ENCODE peak calls at places on chromosome 22, in four cellular contexts. U, L, N and B are unnamed samples.

GRCh38 chr22:31447337-31447736 is 42.3 kb downstream of the EIF4ENIF1 start:
- DNase-seq in L (no peak), U (no peak), N (no peak), B (no peak)

GRCh38 chr22:17842386-17842785 is 68.1 kb upstream of the BID start:
- DNase-seq in L (no peak), N (no peak), U (no peak), B (peak)

GRCh38 chr22:34403667-34404066 is 483.4 kb upstream of the LARGE1 start:
- DNase-seq in L (no peak), U (no peak), N (no peak), B (no peak)

GRCh38 chr22:31652911-31653684 is 8.9 kb downstream of the PISD start:
- DNase-seq in L (no peak), N (no peak), U (no peak), B (no peak)

GRCh38 chr22:49964136-49964492 is 3.5 kb downstream of the PIM3 start:
- DNase-seq in N (no peak), L (peak), U (no peak), B (no peak)

GRCh38 chr22:39155421-39155820 is 2.9 kb upstream of the CBX7 start:
- DNase-seq in U (no peak), N (no peak), L (peak), B (no peak)

GRCh38 chr22:17373839-17374238 is 4.6 kb downstream of the CECR2 start:
- DNase-seq in N (no peak), L (no peak), U (no peak), B (no peak)

GRCh38 chr22:48724899-48725298 is 1102.8 kb downstream of the BRD1 start:
- DNase-seq in L (no peak), N (no peak), U (no peak), B (no peak)

GRCh38 chr22:39818050-39818449 is 75.5 kb downstream of the ENTHD1 start:
- DNase-seq in L (no peak), U (no peak), N (no peak), B (no peak)

GRCh38 chr22:20298110-20298802 is 21.6 kb downstream of the DGCR6L start:
- DNase-seq in N (no peak), L (no peak), U (no peak), B (no peak)

GRCh38 chr22:33921576-33922181 is 1.4 kb upstream of the LARGE1 start:
- DNase-seq in L (peak), U (peak), N (no peak), B (no peak)

GRCh38 chr22:40620464-40621046 is 16.0 kb downstream of the MRTFA start:
- DNase-seq in U (no peak), L (no peak), N (no peak), B (no peak)

GRCh38 chr22:32802291-32802826 is 854 bp downstream of the TIMP3 start:
- DNase-seq in N (no peak), U (no peak), L (no peak), B (no peak)
- H3K4me3 ChIP-seq in N (no peak), U (peak), L (peak), B (no peak)

GRCh38 chr22:42880815-42881214 is 23.7 kb upstream of the ARFGAP3 start:
- DNase-seq in U (no peak), L (no peak), N (no peak), B (no peak)
- TF ChIP-seq CTCF in U (peak), L (no peak), N (peak), B (no peak)

GRCh38 chr22:24181088-24181995 is at the start of gene SUSD2:
- DNase-seq in N (no peak), U (peak), L (no peak), B (no peak)
- H3K4me3 ChIP-seq in N (no peak), U (peak), L (peak), B (no peak)

GRCh38 chr22:46108564-46109473 is 41.5 kb upstream of the PPARA start:
- DNase-seq in N (no peak), U (peak), L (no peak), B (no peak)
- TF ChIP-seq CTCF in N (no peak), U (no peak), L (no peak), B (no peak)

GRCh38 chr22:46070215-46070721 is 80.1 kb upstream of the PPARA start:
- DNase-seq in U (peak), N (no peak), L (no peak), B (no peak)

GRCh38 chr22:46070722-46071450 is 79.4 kb upstream of the PPARA start:
- DNase-seq in U (peak), L (peak), N (no peak), B (no peak)

GRCh38 chr22:46068176-46068907 is 82.0 kb upstream of the PPARA start:
- DNase-seq in U (no peak), N (no peak), L (no peak), B (no peak)

GRCh38 chr22:46068908-46069481 is 81.3 kb upstream of the PPARA start:
- DNase-seq in U (peak), N (no peak), L (peak), B (no peak)

DNA sequence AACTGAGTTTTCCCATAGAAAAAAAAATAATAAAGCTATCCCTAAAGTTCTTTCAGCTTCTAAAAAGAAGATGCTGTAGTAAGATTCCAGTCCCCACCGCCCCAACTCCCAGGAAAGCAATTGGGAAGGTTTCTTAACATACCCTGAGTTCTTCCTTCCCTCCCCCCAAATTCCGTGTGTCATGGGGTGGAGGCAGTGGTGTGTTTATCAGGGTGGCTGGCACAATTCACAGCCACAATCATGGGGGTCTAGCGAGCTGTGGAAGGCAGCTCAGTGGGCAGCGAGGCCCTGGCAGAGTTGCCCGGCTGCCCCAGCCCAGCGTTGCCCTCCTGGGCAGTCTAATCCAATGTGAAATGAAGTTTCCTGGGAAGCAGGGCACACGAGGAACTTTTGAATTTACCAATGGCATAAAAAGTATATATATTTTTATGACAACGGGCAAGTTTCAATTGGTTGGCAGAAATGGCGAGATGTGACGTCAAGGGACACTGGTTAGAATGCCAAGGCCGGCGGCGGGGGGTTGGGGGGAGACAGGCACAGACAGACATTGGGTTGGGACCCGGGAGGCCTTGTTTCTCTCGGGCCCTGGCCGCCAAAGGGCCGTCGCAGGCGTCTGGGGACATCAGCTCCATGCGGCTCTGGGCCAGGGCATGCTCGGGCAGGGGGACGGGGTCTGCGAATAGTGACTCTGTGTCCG is 80.7 kb upstream of the PPARA start:
- DNase-seq in N (no peak), U (peak), L (peak), B (no peak)
- H3K4me3 ChIP-seq in N (peak), U (peak), L (peak), B (peak)

DNA sequence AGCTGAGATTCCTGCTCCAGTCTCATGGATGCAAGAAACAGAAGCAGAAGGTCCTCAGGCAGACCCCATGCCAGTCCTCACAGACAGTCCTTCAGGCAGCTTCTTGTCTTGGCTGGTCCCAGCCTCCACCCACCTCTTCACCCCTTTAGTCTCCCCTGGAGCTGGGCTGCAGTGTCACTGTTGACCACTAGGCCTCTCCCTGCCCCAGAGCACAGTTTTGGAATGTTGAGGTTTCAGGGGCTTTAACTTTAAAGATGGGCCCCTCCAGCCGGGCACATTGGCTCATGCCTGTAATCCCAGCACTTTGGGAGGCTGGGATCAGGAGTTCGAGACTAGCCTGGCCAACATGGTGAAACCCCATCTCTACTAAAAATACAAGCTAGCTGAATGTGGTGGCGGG is 39.5 kb upstream of the GCAT start:
- DNase-seq in N (no peak), L (no peak), U (no peak), B (no peak)
- TF ChIP-seq CTCF in N (peak), L (no peak), U (peak), B (peak)

GRCh38 chr22:27575348-27575747 is 226.2 kb downstream of the MN1 start:
- DNase-seq in N (no peak), U (no peak), L (no peak), B (no peak)
- H3K4me3 ChIP-seq in N (no peak), U (no peak), L (no peak), B (no peak)